ENCODE peak calls at places on chromosomes 13 and 19, in eight cellular contexts. P, A, V, X, Y, C, R and G are unnamed samples.

GRCh38 chr13:108993346-108993745 is 363.9 kb downstream of the MYO16 start:
- DNase-seq in R (no peak), X (no peak), V (no peak), C (no peak), P (no peak), Y (no peak), A (no peak), G (no peak)

GRCh38 chr13:87122551-87122950 is 548.6 kb upstream of the SLITRK5 start:
- DNase-seq in X (no peak), A (no peak), C (no peak), V (no peak), Y (no peak), P (no peak), R (no peak), G (no peak)

GRCh38 chr13:21657538-21657937 is 13.3 kb upstream of the FGF9 start:
- DNase-seq in Y (no peak), V (peak; percentile 48), X (no peak), A (no peak), C (no peak), R (no peak), P (no peak), G (no peak)

GRCh38 chr13:111664696-111665095 is 344.3 kb downstream of the TEX29 start:
- DNase-seq in Y (no peak), X (no peak), C (no peak), A (no peak), R (no peak), P (no peak), V (no peak), G (no peak)

GRCh38 chr13:65154661-65155447 is 2075.3 kb downstream of the PCDH9 start:
- DNase-seq in X (no peak), A (no peak), C (no peak), Y (no peak), P (no peak), V (no peak), R (no peak), G (no peak)

GRCh38 chr19:16061943-16062342 is 14.4 kb upstream of the TPM4 start:
- DNase-seq in V (no peak), X (no peak), C (no peak), P (no peak), A (no peak), Y (no peak), R (no peak), G (no peak)

GRCh38 chr13:23271331-23271730 is 90.6 kb downstream of the SGCG start:
- DNase-seq in Y (no peak), V (no peak), R (no peak), A (no peak), X (no peak), P (no peak), C (no peak), G (no peak)

GRCh38 chr13:99302637-99303505 is 4.3 kb downstream of the GPR183 start:
- DNase-seq in X (no peak), A (no peak), R (no peak), P (no peak), V (no peak), Y (no peak), C (no peak), G (no peak)

GRCh38 chr19:28294395-28294794 is 918.6 kb downstream of the UQCRFS1 start:
- DNase-seq in C (no peak), P (peak; percentile 35), V (no peak), Y (peak; percentile 29), A (no peak), R (no peak), X (no peak), G (peak; percentile 29)

GRCh38 chr13:90430127-90430526 is 917.4 kb upstream of the MIR17HG start:
- DNase-seq in R (no peak), Y (no peak), V (no peak), A (no peak), X (no peak), C (no peak), P (no peak), G (no peak)

GRCh38 chr13:97113231-97114001 is 108.7 kb upstream of the MBNL2 start:
- DNase-seq in X (no peak), R (no peak), V (no peak), P (no peak), C (no peak), A (no peak), Y (no peak), G (no peak)

GRCh38 chr19:8310342-8311055 is 2.3 kb upstream of the CD320 start:
- DNase-seq in P (peak; percentile 1), C (no peak), Y (no peak), V (no peak), R (peak; percentile 45), A (no peak), X (peak; percentile 6), G (no peak)

GRCh38 chr13:109720758-109721184 is 65.6 kb downstream of the IRS2 start:
- DNase-seq in R (no peak), P (no peak), A (no peak), Y (no peak), C (no peak), V (no peak), X (no peak), G (no peak)

GRCh38 chr19:7488736-7489353 is at the start of gene PEX11G:
- DNase-seq in R (peak; percentile 98), V (peak; percentile 29), X (peak; percentile 95), A (peak; percentile 81), C (peak; percentile 85), P (peak; percentile 95), Y (peak; percentile 68), G (no peak)

GRCh38 chr19:45670670-45671453 is 2.8 kb downstream of the GIPR start:
- DNase-seq in P (peak; percentile 95), Y (no peak), A (no peak), C (peak; percentile 33), X (peak; percentile 80), V (no peak), R (peak; percentile 85), G (no peak)

GRCh38 chr13:53298426-53298825 is 269.8 kb downstream of the OLFM4 start:
- DNase-seq in X (no peak), V (no peak), C (no peak), R (no peak), Y (no peak), A (no peak), P (no peak), G (no peak)

GRCh38 chr13:35882722-35883497 is 248.3 kb downstream of the DCLK1 start:
- DNase-seq in R (no peak), C (no peak), Y (peak; percentile 50), A (no peak), X (no peak), V (no peak), P (no peak), G (no peak)

GRCh38 chr13:101382086-101382485 is 34.2 kb downstream of the NALCN start:
- DNase-seq in X (no peak), R (no peak), A (no peak), C (no peak), Y (no peak), V (no peak), P (no peak), G (no peak)

GRCh38 chr19:341386-342127 is 3.0 kb downstream of the MIER2 start:
- DNase-seq in Y (no peak), C (no peak), V (no peak), A (no peak), X (no peak), R (peak; percentile 64), P (no peak), G (no peak)
- H3K4me3 ChIP-seq in Y (no peak overlapping the region), C (no peak overlapping the region), V (no peak overlapping the region), A (no peak overlapping the region), X (peak overlapping the region; percentile 74), R (peak overlapping the region; percentile 72), P (no peak overlapping the region), G (peak overlapping the region; percentile 54)

GRCh38 chr19:49442793-49443365 is 1.6 kb upstream of the SLC17A7 start:
- DNase-seq in C (peak; percentile 33), X (peak; percentile 97), V (peak; percentile 29), A (no peak), P (peak; percentile 94), R (peak; percentile 92), Y (peak; percentile 86), G (peak; percentile 52)

GRCh38 chr19:49440439-49441209 is 703 bp downstream of the SLC17A7 start:
- DNase-seq in A (no peak), V (no peak), C (no peak), X (no peak), R (no peak), Y (no peak), P (no peak), G (no peak)

GRCh38 chr19:49442354-49442753 is 1.0 kb upstream of the SLC17A7 start:
- DNase-seq in P (peak; percentile 46), R (no peak), C (no peak), A (no peak), Y (no peak), X (peak; percentile 80), V (no peak), G (no peak)

GRCh38 chr19:49441210-49441959 is at the start of gene SLC17A7:
- DNase-seq in Y (no peak), V (no peak), R (no peak), P (peak; percentile 40), X (peak; percentile 83), A (no peak), C (peak; percentile 43), G (no peak)

GRCh38 chr19:49441960-49442350 is 628 bp upstream of the SLC17A7 start:
- DNase-seq in Y (no peak), C (no peak), A (no peak), V (no peak), R (no peak), X (no peak), P (no peak), G (no peak)
- H3K4me3 ChIP-seq in Y (no peak overlapping the region), C (no peak overlapping the region), A (no peak overlapping the region), V (no peak overlapping the region), R (no peak overlapping the region), X (peak overlapping the region; percentile 77), P (no peak overlapping the region), G (no peak overlapping the region)

GRCh38 chr13:48527955-48528354 is 4.9 kb downstream of the RCBTB2 start:
- DNase-seq in X (no peak), R (no peak), A (no peak), Y (no peak), C (no peak), P (no peak), V (no peak), G (no peak)
- H3K4me3 ChIP-seq in X (no peak overlapping the region), R (no peak overlapping the region), A (no peak overlapping the region), Y (no peak overlapping the region), C (no peak overlapping the region), P (no peak overlapping the region), V (no peak overlapping the region), G (no peak overlapping the region)

GRCh38 chr13:114056205-114057013 is 76.0 kb downstream of the RASA3 start:
- DNase-seq in R (no peak), P (no peak), V (no peak), X (no peak), A (no peak), C (no peak), Y (no peak), G (no peak)
- H3K4me3 ChIP-seq in R (no peak overlapping the region), P (no peak overlapping the region), V (no peak overlapping the region), X (no peak overlapping the region), A (no peak overlapping the region), C (no peak overlapping the region), Y (no peak overlapping the region), G (no peak overlapping the region)